ENCODE peak calls at places on chromosome 22, in seven cellular contexts. P is kidney epithelial cell; J is iPS-NIHi11; H is NCI-H187 treated with DMSO at 0.1 percent for 48 hours; X is RPMI7951; B is stimulated activated CD8-positive, alpha-beta memory T cell treated with anti-CD3 and anti-CD28 coated beads, Interleukin-2, amount 100 ng/mL, for 48 hours; G is fibroblast of mammary gland. D is an unnamed sample.
A peak's percentile ranks its signal among the peaks of the same experiment; 100 is the strongest.

GRCh38 chr22:26942301-26942927 is 285.0 kb downstream of the MIAT start:
- DNase-seq in P (no peak), J (no peak), H (no peak), X (peak; percentile 87), B (no peak), G (no peak), D (no peak)

GRCh38 chr22:45223304-45224117 is 17.2 kb downstream of the KIAA0930 start:
- DNase-seq in P (no peak), J (no peak), H (no peak), X (no peak), B (no peak), G (no peak), D (no peak)

GRCh38 chr22:49960967-49961600 is 512 bp downstream of the PIM3 start:
- DNase-seq in P (no peak), J (no peak), H (no peak), X (peak; percentile 37), B (no peak), G (no peak), D (peak; percentile 63)

GRCh38 chr22:50059185-50059880 is 1.2 kb upstream of the TTLL8 start:
- DNase-seq in P (no peak), J (peak; percentile 92), H (no peak), X (peak; percentile 6), B (no peak), G (peak; percentile 19), D (no peak)

GRCh38 chr22:31144223-31144622 is 3.9 kb upstream of the PLA2G3 start:
- DNase-seq in P (no peak), J (no peak), H (no peak), X (peak; percentile 42), B (no peak), G (peak; percentile 56), D (no peak)

GRCh38 chr22:22214819-22215329 is 29.7 kb upstream of the VPREB1 start:
- DNase-seq in P (no peak), J (no peak), H (no peak), X (no peak), B (no peak), G (no peak), D (no peak)

GRCh38 chr22:47090591-47091240 is 328.3 kb downstream of the TBC1D22A start:
- DNase-seq in P (no peak), J (no peak), H (no peak), X (peak; percentile 9), B (no peak), G (peak; percentile 38), D (no peak)

GRCh38 chr22:22886546-22886945 is 1.1 kb upstream of the IGLL5 start:
- DNase-seq in P (no peak), J (no peak), H (no peak), X (no peak), B (no peak), G (no peak), D (peak; percentile 3)

GRCh38 chr22:42697542-42698013 is 23.1 kb downstream of the A4GALT start:
- DNase-seq in P (peak; percentile 48), J (peak; percentile 63), H (no peak), X (peak; percentile 93), B (no peak), G (peak; percentile 88), D (no peak)

GRCh38 chr22:20761536-20761935 is 12.4 kb upstream of the SERPIND1 start:
- DNase-seq in P (no peak), J (no peak), H (no peak), X (no peak), B (no peak), G (no peak), D (no peak)

GRCh38 chr22:26785942-26786341 is 128.6 kb downstream of the MIAT start:
- DNase-seq in P (no peak), J (no peak), H (no peak), X (no peak), B (no peak), G (no peak), D (peak; percentile 53)

GRCh38 chr22:26360169-26360885 is 68.7 kb upstream of the ASPHD2 start:
- DNase-seq in P (peak; percentile 29), J (peak; percentile 78), H (no peak), X (peak; percentile 66), B (peak; percentile 30), G (peak; percentile 76), D (peak; percentile 49)

GRCh38 chr22:16601437-16602223 is 9.0 kb upstream of the CCT8L2 start:
- DNase-seq in P (no peak), J (no peak), H (no peak), X (no peak), B (peak; percentile 14), G (no peak), D (no peak)

GRCh38 chr22:39309881-39310714 is 9.3 kb downstream of the RPL3 start:
- DNase-seq in P (no peak), J (no peak), H (no peak), X (peak; percentile 53), B (no peak), G (peak; percentile 71), D (no peak)

D was measured in GM13977.